ENCODE peak calls at places on chromosomes 6 and 20, in nine cellular contexts. E, F, C, J, A, O, V, G and T are unnamed samples.

GRCh38 chr20:14569631-14570030 is 232.2 kb upstream of the FLRT3 start:
- DNase-seq in C (no peak), G (no peak), A (no peak), E (no peak), F (no peak), J (no peak), V (no peak), O (no peak), T (no peak)

GRCh38 chr6:25958700-25959162 is 3.9 kb upstream of the TRIM38 start:
- DNase-seq in V (no peak), F (no peak), G (no peak), J (no peak), A (no peak), O (peak), E (no peak), C (no peak), T (no peak)

GRCh38 chr20:18154342-18154741 is 16.7 kb downstream of the KAT14 start:
- DNase-seq in O (no peak), F (no peak), C (no peak), A (no peak), G (no peak), E (no peak), J (no peak), V (no peak), T (no peak)

GRCh38 chr6:149213829-149214228 is 103.7 kb upstream of the TAB2 start:
- DNase-seq in V (no peak), O (no peak), A (no peak), G (no peak), C (no peak), F (no peak), E (no peak), J (no peak), T (no peak)

GRCh38 chr6:168157272-168158007 is 78.4 kb upstream of the FRMD1 start:
- DNase-seq in C (peak), J (peak), A (no peak), O (no peak), E (no peak), G (no peak), V (no peak), F (no peak), T (no peak)

GRCh38 chr20:63829943-63830820 is 882 bp downstream of the ZBTB46 start:
- DNase-seq in O (peak), A (no peak), F (no peak), V (no peak), C (no peak), E (no peak), J (no peak), G (no peak), T (no peak)

GRCh38 chr20:47686545-47686944 is 98.7 kb downstream of the SULF2 start:
- DNase-seq in J (peak), C (peak), F (no peak), O (no peak), V (no peak), G (no peak), A (no peak), E (peak), T (no peak)

GRCh38 chr6:111805511-111806181 is 67.6 kb downstream of the FYN start:
- DNase-seq in J (peak), A (no peak), E (no peak), C (peak), F (no peak), O (no peak), V (no peak), G (no peak), T (no peak)

GRCh38 chr6:42746452-42747400 is 823 bp upstream of the TBCC start:
- DNase-seq in G (peak), F (peak), E (peak), V (peak), O (peak), C (peak), J (peak), A (peak), T (peak)

GRCh38 chr20:47950103-47950502 is 164.8 kb upstream of the SULF2 start:
- DNase-seq in A (no peak), G (no peak), F (no peak), O (no peak), V (peak), J (no peak), E (peak), C (peak), T (no peak)

GRCh38 chr6:160692369-160692959 is 9.6 kb upstream of the PLG start:
- DNase-seq in E (no peak), F (no peak), C (no peak), G (no peak), A (no peak), V (no peak), O (no peak), J (no peak), T (no peak)

GRCh38 chr6:135995160-135995898 is 143.8 kb downstream of the PDE7B start:
- DNase-seq in V (no peak), O (no peak), A (no peak), E (no peak), G (no peak), C (peak), F (no peak), J (peak), T (no peak)

GRCh38 chr6:140897804-140898573 is 1234.7 kb upstream of the GJE1 start:
- DNase-seq in O (no peak), F (no peak), A (peak), E (no peak), C (peak), V (no peak), G (no peak), J (no peak), T (no peak)

GRCh38 chr6:112439010-112439409 is 91.9 kb downstream of the RFPL4B start:
- DNase-seq in C (no peak), E (no peak), A (no peak), J (no peak), G (no peak), F (no peak), O (no peak), V (no peak), T (no peak)

GRCh38 chr20:5877128-5877527 is 73.2 kb downstream of the TRMT6 start:
- DNase-seq in O (no peak), E (no peak), C (no peak), J (no peak), G (no peak), A (no peak), V (no peak), F (no peak), T (no peak)

GRCh38 chr6:54217018-54217417 is 91.2 kb upstream of the TINAG start:
- DNase-seq in E (no peak), F (no peak), O (no peak), C (no peak), A (no peak), J (no peak), V (no peak), G (no peak), T (no peak)